ENCODE peak calls at places on chromosomes 11 and 22, in six cellular contexts. V, O, F, K, Q and M are unnamed samples.
A peak's percentile ranks its signal among the peaks of the same experiment; 100 is the strongest.

GRCh38 chr11:86999388-86999787 is 38.3 kb upstream of the TMEM135 start:
- DNase-seq in V (no peak), O (no peak), F (no peak), K (no peak), Q (no peak), M (no peak)

GRCh38 chr11:63920870-63921417 is 4.0 kb upstream of the RCOR2 start:
- DNase-seq in V (no peak), O (no peak), F (no peak), K (no peak), Q (no peak), M (no peak)

GRCh38 chr11:125182522-125182921 is 18.0 kb downstream of the PKNOX2 start:
- DNase-seq in V (no peak), O (no peak), F (peak; percentile 33), K (no peak), Q (no peak), M (no peak)

GRCh38 chr11:12581923-12582322 is 92.3 kb upstream of the TEAD1 start:
- DNase-seq in V (no peak), O (no peak), F (no peak), K (peak; percentile 88), Q (peak; percentile 38), M (no peak)

GRCh38 chr11:2213384-2213842 is 41.8 kb upstream of the TH start:
- DNase-seq in V (peak; percentile 28), O (peak; percentile 63), F (peak; percentile 13), K (no peak), Q (no peak), M (no peak)

GRCh38 chr11:76627541-76628082 is 42.9 kb downstream of the LRRC32 start:
- DNase-seq in V (no peak), O (no peak), F (no peak), K (no peak), Q (no peak), M (no peak)

GRCh38 chr22:42994917-42995562 is 19.9 kb downstream of the PACSIN2 start:
- DNase-seq in V (no peak), O (peak; percentile 71), F (peak; percentile 46), K (peak; percentile 94), Q (no peak), M (no peak)

GRCh38 chr11:35158371-35159081 is 19.6 kb downstream of the CD44 start:
- DNase-seq in V (no peak), O (peak; percentile 50), F (peak; percentile 46), K (no peak), Q (no peak), M (no peak)

GRCh38 chr11:98155696-98156095 is 865.1 kb upstream of the CNTN5 start:
- DNase-seq in V (no peak), O (no peak), F (no peak), K (no peak), Q (no peak), M (no peak)

GRCh38 chr11:110730773-110731172 is 18.5 kb upstream of the ARHGAP20 start:
- DNase-seq in V (no peak), O (no peak), F (no peak), K (no peak), Q (no peak), M (no peak)

GRCh38 chr22:17918840-17919239 is 105.5 kb downstream of the MICAL3 start:
- DNase-seq in V (no peak), O (no peak), F (no peak), K (peak; percentile 64), Q (no peak), M (no peak)

GRCh38 chr11:61512435-61512834 is 3.9 kb downstream of the LRRC10B start:
- DNase-seq in V (no peak), O (no peak), F (no peak), K (no peak), Q (no peak), M (no peak)

GRCh38 chr22:46366801-46367706 is 31.5 kb downstream of the TRMU start:
- DNase-seq in V (peak; percentile 64), O (no peak), F (no peak), K (no peak), Q (no peak), M (no peak)

GRCh38 chr11:117281159-117281558 is 10.0 kb upstream of the BACE1-AS start:
- DNase-seq in V (no peak), O (no peak), F (peak; percentile 56), K (peak; percentile 99), Q (peak; percentile 50), M (no peak)

GRCh38 chr22:36413022-36413770 is 25.4 kb upstream of the MYH9 start:
- DNase-seq in V (no peak), O (no peak), F (no peak), K (peak; percentile 36), Q (no peak), M (no peak)

GRCh38 chr22:36406721-36407120 is 19.0 kb upstream of the MYH9 start:
- DNase-seq in V (no peak), O (no peak), F (no peak), K (no peak), Q (no peak), M (no peak)

GRCh38 chr22:36409067-36409466 is 21.3 kb upstream of the MYH9 start:
- DNase-seq in V (no peak), O (no peak), F (no peak), K (no peak), Q (no peak), M (no peak)

GRCh38 chr22:36411589-36412258 is 24.0 kb upstream of the MYH9 start:
- DNase-seq in V (no peak), O (no peak), F (no peak), K (no peak), Q (no peak), M (no peak)

GRCh38 chr22:36409911-36410756 is 22.4 kb upstream of the MYH9 start:
- DNase-seq in V (peak; percentile 83), O (peak; percentile 76), F (peak; percentile 27), K (no peak), Q (peak; percentile 96), M (peak; percentile 99)
- H3K4me3 ChIP-seq in V (peak overlapping the region; percentile 19), O (no peak overlapping the region), F (no peak overlapping the region), K (no peak overlapping the region), Q (peak overlapping the region; percentile 80), M (peak overlapping the region; percentile 49)

GRCh38 chr11:59267738-59268475 is 55.2 kb upstream of the MPEG1 start:
- DNase-seq in V (no peak), O (no peak), F (no peak), K (no peak), Q (no peak), M (no peak)

GRCh38 chr11:59267196-59267595 is 54.5 kb upstream of the MPEG1 start:
- DNase-seq in V (no peak), O (no peak), F (no peak), K (no peak), Q (no peak), M (no peak)

GRCh38 chr11:59273008-59273841 is 60.5 kb upstream of the MPEG1 start:
- DNase-seq in V (no peak), O (no peak), F (no peak), K (no peak), Q (no peak), M (no peak)

GRCh38 chr11:59271811-59272327 is 59.1 kb upstream of the MPEG1 start:
- DNase-seq in V (no peak), O (no peak), F (no peak), K (no peak), Q (no peak), M (no peak)

DNA sequence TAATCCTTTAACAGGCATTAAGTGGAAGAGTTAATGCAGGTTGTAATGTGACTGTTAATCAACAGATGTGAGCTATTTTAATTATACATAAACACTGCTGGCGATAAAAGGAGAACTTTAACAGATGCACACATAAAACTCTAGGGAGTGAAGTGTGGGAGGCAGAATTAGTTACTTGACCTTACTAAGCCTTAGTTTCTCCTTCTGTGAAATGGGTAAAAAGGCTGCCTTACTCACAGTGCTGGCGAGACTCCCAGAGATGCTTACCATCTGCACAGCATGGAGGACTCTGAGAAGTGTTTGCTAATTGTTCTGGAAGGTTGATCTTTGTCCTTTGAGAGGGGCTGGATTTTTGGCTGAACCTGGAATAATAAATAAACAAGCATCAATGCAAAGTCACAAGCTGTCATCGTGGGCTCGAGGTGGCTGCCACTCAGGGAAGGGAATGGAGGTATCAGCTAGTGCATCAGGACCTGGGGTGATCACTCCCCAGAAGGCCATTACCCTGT is 58.6 kb upstream of the MPEG1 start:
- DNase-seq in V (no peak), O (no peak), F (no peak), K (no peak), Q (no peak), M (no peak)
- H3K4me1 ChIP-seq in V (no peaks in the 10 kb centered on the region), O (no peaks in the 10 kb centered on the region), F (no peaks in the 10 kb centered on the region), K (no peaks in the 10 kb centered on the region), Q (peaks cover 8% of the 10 kb centered on the region), M (no peaks in the 10 kb centered on the region)

DNA sequence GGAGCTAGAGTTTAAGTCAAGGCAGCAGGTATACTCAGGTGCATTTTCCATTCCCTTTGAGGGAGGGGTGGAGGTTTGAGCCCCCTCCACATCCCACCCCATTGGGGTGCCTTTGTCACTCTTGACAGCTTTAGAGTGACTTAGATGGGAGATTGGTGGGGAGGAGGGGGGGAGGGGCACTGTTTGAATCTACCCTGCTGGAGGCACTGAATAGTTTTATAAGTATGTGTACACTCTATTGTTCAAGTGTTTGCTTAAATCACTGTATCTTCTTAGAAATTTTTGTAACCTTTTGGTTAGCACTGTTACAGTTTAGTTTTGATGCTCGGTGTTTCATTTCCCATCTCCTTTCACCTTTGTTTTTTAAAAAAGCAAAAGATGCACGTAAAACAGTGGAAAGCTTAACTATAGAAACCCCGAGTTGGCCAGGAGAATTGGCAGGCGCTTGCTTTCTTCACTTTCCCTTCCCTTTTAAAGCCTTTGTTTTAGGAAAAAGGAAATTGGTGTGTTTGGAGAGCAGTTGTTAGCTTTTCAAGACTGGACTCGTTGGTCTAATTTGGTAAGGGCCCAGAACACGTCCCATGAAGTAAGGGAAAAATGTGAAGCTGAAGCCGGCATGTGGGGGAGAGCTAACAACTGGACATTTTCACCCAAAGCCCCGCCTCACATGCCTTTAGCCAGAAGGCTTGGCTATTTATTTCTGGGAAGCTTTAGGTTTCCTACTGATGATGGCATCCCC is 42.8 kb downstream of the TNRC6B start:
- DNase-seq in V (no peak), O (no peak), F (peak; percentile 60), K (no peak), Q (no peak), M (no peak)
- H3K27me3 ChIP-seq in V (no peaks in the 10 kb centered on the region), O (no peaks in the 10 kb centered on the region), F (no peaks in the 10 kb centered on the region), K (no peaks in the 10 kb centered on the region), Q (no peaks in the 10 kb centered on the region), M (no peaks in the 10 kb centered on the region)

GRCh38 chr11:118305726-118306125 is 1.2 kb downstream of the CD3E start:
- DNase-seq in V (no peak), O (no peak), F (no peak), K (no peak), Q (no peak), M (no peak)
- H3K4me3 ChIP-seq in V (no peak overlapping the region), O (no peak overlapping the region), F (no peak overlapping the region), K (no peak overlapping the region), Q (no peak overlapping the region), M (no peak overlapping the region)

GRCh38 chr11:114060402-114061052 is 1.0 kb downstream of the ZBTB16 start:
- DNase-seq in V (peak; percentile 81), O (peak; percentile 65), F (no peak), K (no peak), Q (no peak), M (no peak)

GRCh38 chr11:114059984-114060401 is 482 bp downstream of the ZBTB16 start:
- DNase-seq in V (no peak), O (no peak), F (no peak), K (no peak), Q (no peak), M (no peak)

GRCh38 chr11:114062272-114062671 is 2.8 kb downstream of the ZBTB16 start:
- DNase-seq in V (no peak), O (no peak), F (no peak), K (no peak), Q (no peak), M (no peak)

GRCh38 chr11:114059278-114059983 is at the start of gene ZBTB16:
- DNase-seq in V (peak; percentile 95), O (peak; percentile 89), F (peak; percentile 87), K (no peak), Q (no peak), M (no peak)

GRCh38 chr11:114061053-114062049 is 1.8 kb downstream of the ZBTB16 start:
- DNase-seq in V (peak; percentile 69), O (no peak), F (no peak), K (no peak), Q (no peak), M (no peak)
- H3K4me1 ChIP-seq in V (peaks cover 79% of the 10 kb centered on the region), O (no peaks in the 10 kb centered on the region), F (peaks cover 2% of the 10 kb centered on the region), K (peaks cover 1% of the 10 kb centered on the region), Q (no peaks in the 10 kb centered on the region), M (peaks cover 2% of the 10 kb centered on the region)